ENCODE peak calls at places on chromosomes 12 and 14, in six cellular contexts. One of them, this sample, is unnamed. For H3K9me3, the result is how much of the 10 kb centered on the place peaks cover.

GRCh38 chr14:24463017-24463805 is 20.6 kb upstream of the SDR39U1 start:
- DNase-seq in heart left ventricle: no peak
- DNase-seq in PC-3: no peak
- DNase-seq in left ventricle myocardium inferior: no peak
- DNase-seq in neural progenitor cell: no peak
- DNase-seq in breast epithelium: no peak
- DNase-seq in this sample: no peak

GRCh38 chr12:122788387-122788786 is 14.0 kb downstream of the CCDC62 start:
- DNase-seq in PC-3: peak
- DNase-seq in heart left ventricle: no peak
- DNase-seq in neural progenitor cell: no peak
- DNase-seq in breast epithelium: no peak
- DNase-seq in left ventricle myocardium inferior: no peak
- DNase-seq in this sample: no peak

GRCh38 chr12:96811083-96811482 is 96.0 kb upstream of the NEDD1 start:
- DNase-seq in breast epithelium: no peak
- DNase-seq in left ventricle myocardium inferior: no peak
- DNase-seq in heart left ventricle: no peak
- DNase-seq in neural progenitor cell: no peak
- DNase-seq in PC-3: peak
- DNase-seq in this sample: no peak

GRCh38 chr14:34628681-34629135 is 1.2 kb downstream of the SNX6 start:
- DNase-seq in PC-3: no peak
- DNase-seq in heart left ventricle: peak
- DNase-seq in breast epithelium: no peak
- DNase-seq in left ventricle myocardium inferior: peak
- DNase-seq in neural progenitor cell: peak
- DNase-seq in this sample: peak

GRCh38 chr14:93733646-93734045 is 54.6 kb downstream of the PRIMA1 start:
- DNase-seq in left ventricle myocardium inferior: no peak
- DNase-seq in breast epithelium: no peak
- DNase-seq in neural progenitor cell: no peak
- DNase-seq in heart left ventricle: no peak
- DNase-seq in PC-3: no peak
- DNase-seq in this sample: no peak

GRCh38 chr12:43282106-43282505 is 269.9 kb downstream of the ADAMTS20 start:
- DNase-seq in heart left ventricle: no peak
- DNase-seq in breast epithelium: no peak
- DNase-seq in PC-3: peak
- DNase-seq in neural progenitor cell: no peak
- DNase-seq in left ventricle myocardium inferior: no peak
- DNase-seq in this sample: no peak

GRCh38 chr14:103520657-103521437 is 1.8 kb downstream of the CKB start:
- DNase-seq in left ventricle myocardium inferior: peak
- DNase-seq in PC-3: peak
- DNase-seq in breast epithelium: peak
- DNase-seq in heart left ventricle: peak
- DNase-seq in neural progenitor cell: peak
- DNase-seq in this sample: peak

GRCh38 chr12:5335059-5335458 is 96.8 kb upstream of the NTF3 start:
- DNase-seq in breast epithelium: no peak
- DNase-seq in neural progenitor cell: no peak
- DNase-seq in heart left ventricle: no peak
- DNase-seq in left ventricle myocardium inferior: no peak
- DNase-seq in PC-3: no peak
- DNase-seq in this sample: no peak

GRCh38 chr12:50110762-50111416 is 1.1 kb upstream of the COX14 start:
- DNase-seq in breast epithelium: peak
- DNase-seq in PC-3: peak
- DNase-seq in neural progenitor cell: peak
- DNase-seq in left ventricle myocardium inferior: peak
- DNase-seq in heart left ventricle: peak
- DNase-seq in this sample: peak

DNA sequence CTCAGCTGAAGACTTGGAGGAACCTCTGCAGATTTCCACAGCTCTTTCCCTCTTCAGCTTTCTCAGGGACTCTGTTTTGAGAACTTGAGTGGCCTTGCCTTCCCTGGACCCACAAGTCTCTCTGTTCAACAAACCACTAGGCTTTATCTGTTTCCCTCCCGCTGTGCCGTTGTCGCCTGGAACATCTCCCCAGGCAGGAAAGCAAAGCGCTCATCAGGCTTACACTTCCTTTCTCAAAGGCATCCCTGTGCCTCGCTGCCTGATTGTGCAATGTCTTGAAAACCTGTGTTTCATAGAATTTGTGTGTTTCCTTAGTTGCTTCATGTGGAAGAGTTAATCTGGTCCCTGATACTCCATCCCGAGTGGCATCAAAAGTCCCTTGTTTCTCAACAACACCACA is 64.1 kb downstream of the PPM1A start:
- DNase-seq in heart left ventricle: no peak
- DNase-seq in neural progenitor cell: no peak
- DNase-seq in left ventricle myocardium inferior: no peak
- DNase-seq in PC-3: no peak
- DNase-seq in breast epithelium: no peak
- DNase-seq in this sample: no peak
- TF ChIP-seq CTCF in heart left ventricle: no peak
- TF ChIP-seq CTCF in neural progenitor cell: no peak
- TF ChIP-seq CTCF in left ventricle myocardium inferior: no peak
- TF ChIP-seq CTCF in PC-3: no peak
- TF ChIP-seq CTCF in breast epithelium: no peak
- TF ChIP-seq CTCF in this sample: no peak

GRCh38 chr12:133130038-133130807 is at the start of the genes ZNF10 and ZNF891:
- DNase-seq in PC-3: peak
- DNase-seq in breast epithelium: peak
- DNase-seq in neural progenitor cell: peak
- DNase-seq in heart left ventricle: peak
- DNase-seq in left ventricle myocardium inferior: peak
- DNase-seq in this sample: peak

GRCh38 chr12:133130808-133131128 is 341 bp downstream of the ZNF10 start:
- DNase-seq in heart left ventricle: peak
- DNase-seq in neural progenitor cell: no peak
- DNase-seq in PC-3: no peak
- DNase-seq in breast epithelium: peak
- DNase-seq in left ventricle myocardium inferior: peak
- DNase-seq in this sample: peak

GRCh38 chr12:133135747-133136146 is 5.3 kb downstream of the ZNF10 start:
- DNase-seq in heart left ventricle: no peak
- DNase-seq in neural progenitor cell: no peak
- DNase-seq in PC-3: no peak
- DNase-seq in left ventricle myocardium inferior: no peak
- DNase-seq in breast epithelium: no peak
- DNase-seq in this sample: no peak
- H3K9me3 ChIP-seq in heart left ventricle: under half
- H3K9me3 ChIP-seq in neural progenitor cell: under half
- H3K9me3 ChIP-seq in PC-3: half or more
- H3K9me3 ChIP-seq in left ventricle myocardium inferior: half or more
- H3K9me3 ChIP-seq in breast epithelium: half or more
- H3K9me3 ChIP-seq in this sample: half or more

GRCh38 chr12:107931761-107932160 is 157.3 kb downstream of the ASCL4 start:
- DNase-seq in heart left ventricle: no peak
- DNase-seq in breast epithelium: no peak
- DNase-seq in PC-3: no peak
- DNase-seq in neural progenitor cell: no peak
- DNase-seq in left ventricle myocardium inferior: no peak
- DNase-seq in this sample: no peak

GRCh38 chr12:107925125-107925524 is 150.6 kb downstream of the ASCL4 start:
- DNase-seq in breast epithelium: no peak
- DNase-seq in PC-3: no peak
- DNase-seq in left ventricle myocardium inferior: no peak
- DNase-seq in heart left ventricle: no peak
- DNase-seq in neural progenitor cell: no peak
- DNase-seq in this sample: no peak

GRCh38 chr12:107929436-107929835 is 154.9 kb downstream of the ASCL4 start:
- DNase-seq in heart left ventricle: no peak
- DNase-seq in breast epithelium: no peak
- DNase-seq in left ventricle myocardium inferior: no peak
- DNase-seq in PC-3: peak
- DNase-seq in neural progenitor cell: peak
- DNase-seq in this sample: no peak
- TF ChIP-seq CTCF in heart left ventricle: no peak
- TF ChIP-seq CTCF in breast epithelium: no peak
- TF ChIP-seq CTCF in left ventricle myocardium inferior: peak
- TF ChIP-seq CTCF in PC-3: peak
- TF ChIP-seq CTCF in neural progenitor cell: peak
- TF ChIP-seq CTCF in this sample: no peak

DNA sequence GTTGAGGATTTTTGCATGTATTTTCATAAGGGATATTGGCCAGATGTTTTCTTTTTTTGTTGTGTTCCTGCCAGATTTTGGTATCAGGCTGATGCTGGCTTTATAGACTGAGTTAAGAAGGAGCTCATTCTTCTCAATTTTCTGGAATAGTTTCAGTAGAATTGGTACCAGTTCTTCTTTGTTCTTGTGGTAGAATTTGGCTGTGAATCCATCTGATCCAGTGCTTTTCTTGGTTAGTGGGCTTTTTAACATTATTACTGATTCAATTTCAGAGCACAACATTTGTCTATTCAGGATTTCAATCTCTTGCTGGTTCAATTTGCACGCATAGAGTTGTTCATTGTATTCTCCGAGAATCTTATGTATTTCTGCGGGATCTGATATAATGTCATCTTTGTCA is 136.5 kb upstream of the FOXG1 start:
- DNase-seq in left ventricle myocardium inferior: no peak
- DNase-seq in breast epithelium: no peak
- DNase-seq in heart left ventricle: no peak
- DNase-seq in neural progenitor cell: no peak
- DNase-seq in PC-3: no peak
- DNase-seq in this sample: no peak
- H3K9me3 ChIP-seq in left ventricle myocardium inferior: under half
- H3K9me3 ChIP-seq in breast epithelium: under half
- H3K9me3 ChIP-seq in heart left ventricle: under half
- H3K9me3 ChIP-seq in neural progenitor cell: under half
- H3K9me3 ChIP-seq in PC-3: under half
- H3K9me3 ChIP-seq in this sample: under half

GRCh38 chr14:67446371-67447032 is 34.5 kb upstream of the PLEK2 start:
- DNase-seq in breast epithelium: no peak
- DNase-seq in neural progenitor cell: no peak
- DNase-seq in left ventricle myocardium inferior: peak
- DNase-seq in PC-3: no peak
- DNase-seq in heart left ventricle: peak
- DNase-seq in this sample: no peak

GRCh38 chr14:67444395-67444794 is 32.4 kb upstream of the PLEK2 start:
- DNase-seq in neural progenitor cell: no peak
- DNase-seq in left ventricle myocardium inferior: no peak
- DNase-seq in heart left ventricle: no peak
- DNase-seq in PC-3: peak
- DNase-seq in breast epithelium: no peak
- DNase-seq in this sample: no peak

GRCh38 chr14:67449096-67449495 is 37.1 kb upstream of the PLEK2 start:
- DNase-seq in left ventricle myocardium inferior: no peak
- DNase-seq in neural progenitor cell: no peak
- DNase-seq in PC-3: no peak
- DNase-seq in heart left ventricle: no peak
- DNase-seq in breast epithelium: no peak
- DNase-seq in this sample: no peak

GRCh38 chr14:67442139-67442906 is 30.4 kb upstream of the PLEK2 start:
- DNase-seq in neural progenitor cell: no peak
- DNase-seq in breast epithelium: no peak
- DNase-seq in heart left ventricle: no peak
- DNase-seq in left ventricle myocardium inferior: no peak
- DNase-seq in PC-3: no peak
- DNase-seq in this sample: no peak

DNA sequence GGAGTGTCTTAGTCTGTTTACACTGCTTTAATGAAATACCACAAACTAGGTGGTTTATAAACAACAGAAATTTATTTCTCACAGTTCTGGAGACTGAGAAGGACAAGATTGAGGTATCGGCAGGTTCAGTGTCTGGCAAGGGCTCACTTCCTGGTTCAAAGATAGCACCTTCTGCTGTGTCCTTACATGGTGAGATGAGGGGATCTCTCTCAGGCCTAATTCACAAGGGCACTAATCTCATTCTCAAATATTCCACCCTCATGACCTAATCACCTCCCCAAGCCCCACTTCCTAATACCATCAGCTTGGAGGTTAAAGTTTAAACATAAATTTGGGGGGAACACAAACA is 35.0 kb upstream of the PLEK2 start:
- DNase-seq in left ventricle myocardium inferior: no peak
- DNase-seq in neural progenitor cell: no peak
- DNase-seq in PC-3: no peak
- DNase-seq in heart left ventricle: no peak
- DNase-seq in breast epithelium: no peak
- DNase-seq in this sample: no peak
- TF ChIP-seq CTCF in left ventricle myocardium inferior: no peak
- TF ChIP-seq CTCF in neural progenitor cell: no peak
- TF ChIP-seq CTCF in PC-3: no peak
- TF ChIP-seq CTCF in heart left ventricle: no peak
- TF ChIP-seq CTCF in breast epithelium: no peak
- TF ChIP-seq CTCF in this sample: no peak

GRCh38 chr14:99722741-99723140 is 38.6 kb downstream of the CYP46A1 start:
- DNase-seq in breast epithelium: no peak
- DNase-seq in PC-3: no peak
- DNase-seq in heart left ventricle: no peak
- DNase-seq in left ventricle myocardium inferior: no peak
- DNase-seq in neural progenitor cell: no peak
- DNase-seq in this sample: no peak
- H3K9me3 ChIP-seq in breast epithelium: under half
- H3K9me3 ChIP-seq in PC-3: under half
- H3K9me3 ChIP-seq in heart left ventricle: under half
- H3K9me3 ChIP-seq in left ventricle myocardium inferior: under half
- H3K9me3 ChIP-seq in neural progenitor cell: under half
- H3K9me3 ChIP-seq in this sample: under half

GRCh38 chr12:127810026-127810425 is 456.9 kb upstream of the TMEM132C start:
- DNase-seq in breast epithelium: no peak
- DNase-seq in left ventricle myocardium inferior: no peak
- DNase-seq in PC-3: peak
- DNase-seq in neural progenitor cell: no peak
- DNase-seq in heart left ventricle: no peak
- DNase-seq in this sample: no peak
- TF ChIP-seq CTCF in breast epithelium: no peak
- TF ChIP-seq CTCF in left ventricle myocardium inferior: no peak
- TF ChIP-seq CTCF in PC-3: peak
- TF ChIP-seq CTCF in neural progenitor cell: no peak
- TF ChIP-seq CTCF in heart left ventricle: no peak
- TF ChIP-seq CTCF in this sample: no peak

This sample was measured in mucosa of descending colon.